ENCODE peak calls at places on chromosomes 13 and 19, in nine cellular contexts. P is stimulated activated CD4-positive, alpha-beta T cell treated with anti-CD3 and anti-CD28 coated beads, Interleukin-15, amount 100 ng/mL, for 1 hour; F is heart left ventricle; S is pancreas; C is KBM-7; N is mesothelial cell of epicardium; X is ACHN; H is RWPE1; R is hepatic stellate cell. L is an unnamed sample.

GRCh38 chr19:1214299-1214861 is 8.8 kb downstream of the STK11 start:
- DNase-seq in X (no peak), F (no peak), N (no peak), R (no peak), P (no peak), S (no peak), H (no peak), C (no peak), L (no peak)

GRCh38 chr19:15372470-15372869 is 7.1 kb downstream of the AKAP8 start:
- DNase-seq in R (no peak), S (no peak), F (no peak), P (no peak), N (no peak), C (no peak), H (no peak), X (no peak), L (no peak)

GRCh38 chr19:48810151-48810550 is 678 bp downstream of the BCAT2 start:
- DNase-seq in N (no peak), F (no peak), H (no peak), P (no peak), R (no peak), S (no peak), X (no peak), C (no peak), L (no peak)

GRCh38 chr13:44686478-44687071 is 110.4 kb upstream of the TSC22D1 start:
- DNase-seq in P (no peak), F (no peak), R (no peak), N (no peak), X (no peak), S (no peak), H (no peak), C (no peak), L (no peak)

GRCh38 chr19:45781282-45782161 is 768 bp downstream of the DMPK start:
- DNase-seq in X (peak), S (peak), F (no peak), P (no peak), C (no peak), H (peak), R (peak), N (no peak), L (no peak)

GRCh38 chr19:49976496-49976895 is 15.5 kb upstream of the SIGLEC11 start:
- DNase-seq in R (no peak), N (no peak), S (no peak), H (no peak), P (no peak), X (no peak), F (no peak), C (no peak), L (no peak)

GRCh38 chr13:62040806-62041205 is 625.2 kb upstream of the PCDH20 start:
- DNase-seq in R (no peak), H (no peak), N (no peak), F (no peak), P (no peak), X (no peak), S (no peak), C (no peak), L (no peak)

GRCh38 chr13:45482571-45483173 is 17.9 kb downstream of the COG3 start:
- DNase-seq in X (peak), S (no peak), P (no peak), F (no peak), C (no peak), N (no peak), R (no peak), H (peak), L (no peak)

GRCh38 chr13:111115051-111115840 is at the start of gene ARHGEF7:
- DNase-seq in N (peak), F (no peak), C (no peak), P (no peak), S (peak), R (peak), X (no peak), H (no peak), L (no peak)

GRCh38 chr13:24700539-24700938 is 20.3 kb downstream of the ATP12A start:
- DNase-seq in R (no peak), S (no peak), X (no peak), C (no peak), N (no peak), P (no peak), F (no peak), H (no peak), L (no peak)

GRCh38 chr13:92272177-92272576 is 873.8 kb downstream of the GPC5 start:
- DNase-seq in F (no peak), X (no peak), N (no peak), H (no peak), C (no peak), S (no peak), P (no peak), R (no peak), L (no peak)

GRCh38 chr13:59047546-59047945 is 1116.2 kb downstream of the DIAPH3 start:
- DNase-seq in R (no peak), X (no peak), N (no peak), H (no peak), F (no peak), S (no peak), P (no peak), C (no peak), L (no peak)

GRCh38 chr13:21060827-21061076 is 634 bp downstream of the LATS2 start:
- DNase-seq in F (peak), R (no peak), H (no peak), C (no peak), S (no peak), P (no peak), N (no peak), X (no peak), L (no peak)

L was measured in NCI-H1048.